ENCODE peak calls at places on chromosome 6, in six cellular contexts. F is tibial artery; Q is CD8-positive, alpha-beta T cell; G is upper lobe of right lung; W is sigmoid colon; L is AG04449. Z is an unnamed sample.

GRCh38 chr6:624979-625378 is 31.9 kb downstream of the HUS1B start:
- DNase-seq in F (no peak), Q (no peak), G (no peak), W (peak; percentile 69), L (no peak), Z (no peak)

GRCh38 chr6:169843991-169844390 is 92.6 kb downstream of the ERMARD start:
- DNase-seq in F (no peak), Q (no peak), G (peak; percentile 27), W (no peak), L (no peak), Z (no peak)

GRCh38 chr6:28553986-28554881 is 28.6 kb downstream of the GPX5 start:
- DNase-seq in F (no peak), Q (no peak), G (no peak), W (no peak), L (no peak), Z (no peak)

GRCh38 chr6:117317261-117317660 is 51.9 kb downstream of the VGLL2 start:
- DNase-seq in F (no peak), Q (no peak), G (no peak), W (no peak), L (no peak), Z (no peak)

GRCh38 chr6:43402819-43403218 is 24.5 kb upstream of the ABCC10 start:
- DNase-seq in F (no peak), Q (no peak), G (no peak), W (no peak), L (no peak), Z (no peak)

GRCh38 chr6:104953410-104953953 is 3.4 kb upstream of the LIN28B start:
- DNase-seq in F (no peak), Q (no peak), G (no peak), W (no peak), L (no peak), Z (no peak)

GRCh38 chr6:10347561-10348327 is 67.1 kb downstream of the TFAP2A start:
- DNase-seq in F (no peak), Q (no peak), G (no peak), W (no peak), L (no peak), Z (no peak)

GRCh38 chr6:6660339-6661045 is 72.0 kb downstream of the LY86 start:
- DNase-seq in F (no peak), Q (no peak), G (no peak), W (no peak), L (no peak), Z (no peak)

GRCh38 chr6:110826236-110827129 is 11.2 kb upstream of the CDK19 start:
- DNase-seq in F (no peak), Q (no peak), G (peak; percentile 75), W (peak; percentile 72), L (no peak), Z (no peak)

GRCh38 chr6:25316626-25317025 is 37.5 kb downstream of the CARMIL1 start:
- DNase-seq in F (no peak), Q (no peak), G (no peak), W (no peak), L (no peak), Z (no peak)

GRCh38 chr6:125020385-125020784 is 58.1 kb downstream of the RNF217 start:
- DNase-seq in F (no peak), Q (no peak), G (no peak), W (no peak), L (no peak), Z (no peak)

GRCh38 chr6:17101422-17102257 is at the start of gene STMND1:
- DNase-seq in F (no peak), Q (no peak), G (peak; percentile 78), W (peak; percentile 74), L (no peak), Z (no peak)

GRCh38 chr6:108598316-108598863 is 37.7 kb downstream of the FOXO3 start:
- DNase-seq in F (no peak), Q (no peak), G (no peak), W (no peak), L (no peak), Z (no peak)

GRCh38 chr6:128114164-128114563 is 213.3 kb upstream of the THEMIS start:
- DNase-seq in F (no peak), Q (no peak), G (no peak), W (no peak), L (no peak), Z (no peak)

DNA sequence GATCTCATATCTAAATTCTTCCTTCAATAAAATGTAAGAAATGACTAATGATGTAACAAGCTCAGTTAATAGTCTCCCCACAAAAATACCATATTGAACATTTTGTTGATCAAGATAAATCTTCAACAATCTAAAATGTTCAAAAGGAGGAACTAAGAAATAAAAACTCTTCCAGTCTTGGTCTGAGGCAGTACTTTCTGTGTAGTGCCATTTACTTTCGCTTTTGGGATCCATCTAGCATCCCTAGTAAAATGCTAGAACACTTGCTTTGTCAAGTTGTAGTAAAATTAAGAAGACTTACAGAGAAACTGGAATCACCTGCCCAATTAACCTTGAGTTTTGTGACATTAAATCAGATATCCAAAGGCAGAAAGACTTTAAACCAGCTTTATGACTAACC is 246.4 kb downstream of the KHDRBS2 start:
- DNase-seq in F (no peak), Q (no peak), G (no peak), W (no peak), L (no peak), Z (no peak)
- TF ChIP-seq CTCF in F (no peak), Q (no peak), G (no peak), W (no peak), L (no peak), Z (no peak)

GRCh38 chr6:150025201-150025917 is at the start of gene RAET1L:
- DNase-seq in F (no peak), Q (no peak), G (no peak), W (no peak), L (no peak), Z (no peak)
- H3K4me3 ChIP-seq in F (peak within 1 kb of the TSS; percentile 21), Q (no peak within 1 kb of the TSS), G (peak within 1 kb of the TSS; percentile 14), W (peak within 1 kb of the TSS; percentile 42), L (peak within 1 kb of the TSS; percentile 36), Z (peak within 1 kb of the TSS; percentile 38)

GRCh38 chr6:83594936-83595335 is 82.6 kb downstream of the PRSS35 start:
- DNase-seq in F (no peak), Q (no peak), G (no peak), W (no peak), L (peak; percentile 16), Z (no peak)

GRCh38 chr6:83590413-83590812 is 78.1 kb downstream of the PRSS35 start:
- DNase-seq in F (no peak), Q (no peak), G (no peak), W (no peak), L (no peak), Z (no peak)

GRCh38 chr6:83597511-83597910 is 85.2 kb downstream of the PRSS35 start:
- DNase-seq in F (no peak), Q (no peak), G (no peak), W (no peak), L (no peak), Z (no peak)

GRCh38 chr6:83593395-83593785 is 81.1 kb downstream of the PRSS35 start:
- DNase-seq in F (no peak), Q (no peak), G (no peak), W (no peak), L (no peak), Z (no peak)

GRCh38 chr6:83592770-83593394 is 80.5 kb downstream of the PRSS35 start:
- DNase-seq in F (no peak), Q (no peak), G (no peak), W (no peak), L (no peak), Z (no peak)
- TF ChIP-seq CTCF in F (no peak), Q (no peak), G (peak; percentile 41), W (no peak), L (peak; percentile 59), Z (no peak)

GRCh38 chr6:2021713-2022125 is 223.7 kb downstream of the GMDS start:
- DNase-seq in F (peak; percentile 76), Q (no peak), G (peak; percentile 68), W (peak; percentile 67), L (peak; percentile 47), Z (no peak)
- H3K4me3 ChIP-seq in F (no peak overlapping the region), Q (no peak overlapping the region), G (no peak overlapping the region), W (no peak overlapping the region), L (no peak overlapping the region), Z (no peak overlapping the region)

GRCh38 chr6:26493258-26493657 is 6.8 kb upstream of the BTN1A1 start:
- DNase-seq in F (no peak), Q (no peak), G (no peak), W (no peak), L (no peak), Z (no peak)
- TF ChIP-seq CTCF in F (no peak), Q (peak; percentile 31), G (no peak), W (no peak), L (peak; percentile 13), Z (no peak)

GRCh38 chr6:140372064-140372463 is 997.6 kb upstream of the CITED2 start:
- DNase-seq in F (no peak), Q (no peak), G (no peak), W (no peak), L (no peak), Z (no peak)
- H3K4me3 ChIP-seq in F (no peak overlapping the region), Q (no peak overlapping the region), G (no peak overlapping the region), W (no peak overlapping the region), L (no peak overlapping the region), Z (no peak overlapping the region)

GRCh38 chr6:39836621-39837020 is 44.4 kb downstream of the DAAM2 start:
- DNase-seq in F (no peak), Q (no peak), G (no peak), W (no peak), L (no peak), Z (no peak)

GRCh38 chr6:39834278-39834677 is 42.1 kb downstream of the DAAM2 start:
- DNase-seq in F (no peak), Q (no peak), G (no peak), W (no peak), L (no peak), Z (no peak)

GRCh38 chr6:39831701-39832100 is 39.5 kb downstream of the DAAM2 start:
- DNase-seq in F (no peak), Q (no peak), G (no peak), W (peak; percentile 59), L (no peak), Z (no peak)

GRCh38 chr6:39835856-39836442 is 43.8 kb downstream of the DAAM2 start:
- DNase-seq in F (no peak), Q (no peak), G (no peak), W (no peak), L (peak; percentile 64), Z (no peak)

GRCh38 chr6:39834866-39835265 is 42.7 kb downstream of the DAAM2 start:
- DNase-seq in F (no peak), Q (no peak), G (no peak), W (no peak), L (no peak), Z (no peak)
- TF ChIP-seq CTCF in F (no peak), Q (no peak), G (no peak), W (no peak), L (no peak), Z (no peak)

GRCh38 chr6:20455175-20456075 is 53.7 kb downstream of the E2F3 start:
- DNase-seq in F (no peak), Q (no peak), G (no peak), W (no peak), L (peak; percentile 14), Z (no peak)
- H3K4me3 ChIP-seq in F (no peak overlapping the region), Q (no peak overlapping the region), G (no peak overlapping the region), W (no peak overlapping the region), L (no peak overlapping the region), Z (no peak overlapping the region)

Z was measured in esophagus muscularis mucosa.